ENCODE peak calls at places on chromosomes 11 and 22, in nine cellular contexts. N is H1, S is stomach, Z is spleen, P is HCT116, U is GM23338, V is SK-N-MC, J is endothelial cell of umbilical vein, H is upper lobe of left lung. B is an unnamed sample. For H3K36me3, the result is how much of the 10 kb centered on the place peaks cover.

GRCh38 chr11:75328426-75329277 is 22.8 kb downstream of the ARRB1 start:
- DNase-seq in S (peak), N (no peak), U (peak), H (peak), V (no peak), Z (peak), J (peak), P (peak), B (peak)

GRCh38 chr11:27213232-27213660 is 149.8 kb downstream of the CCDC34 start:
- DNase-seq in P (no peak), H (no peak), V (no peak), S (no peak), Z (no peak), J (peak), N (no peak), U (no peak), B (no peak)

GRCh38 chr22:37684803-37685615 is 1.1 kb upstream of the NOL12 start:
- DNase-seq in J (no peak), P (no peak), H (no peak), N (no peak), V (no peak), U (no peak), Z (no peak), S (no peak), B (no peak)

GRCh38 chr11:100855466-100856067 is 168.5 kb downstream of the ARHGAP42 start:
- DNase-seq in H (no peak), N (no peak), Z (no peak), P (peak), S (no peak), V (peak), U (peak), J (peak), B (no peak)

GRCh38 chr11:79402912-79403311 is 37.9 kb downstream of the TENM4 start:
- DNase-seq in V (no peak), N (no peak), J (no peak), P (no peak), U (no peak), Z (no peak), S (no peak), H (no peak), B (no peak)

GRCh38 chr22:23856721-23857605 is 712 bp upstream of the SLC2A11 start:
- DNase-seq in N (no peak), H (peak), S (no peak), Z (peak), J (peak), P (no peak), U (peak), V (no peak), B (peak)

GRCh38 chr11:32991898-32992297 is 23.8 kb upstream of the DEPDC7 start:
- DNase-seq in V (no peak), S (no peak), J (no peak), P (no peak), N (no peak), H (no peak), Z (no peak), U (no peak), B (no peak)

GRCh38 chr22:36304429-36304828 is 51.5 kb downstream of the APOL1 start:
- DNase-seq in P (no peak), Z (no peak), U (no peak), S (no peak), N (no peak), J (peak), V (no peak), H (no peak), B (no peak)

GRCh38 chr22:27213766-27214581 is 556.6 kb downstream of the MIAT start:
- DNase-seq in N (no peak), U (no peak), Z (no peak), S (no peak), H (no peak), J (peak), V (no peak), P (no peak), B (peak)

GRCh38 chr11:76794371-76795284 is 11.5 kb downstream of the TSKU start:
- DNase-seq in V (no peak), S (no peak), Z (peak), P (no peak), J (no peak), H (peak), U (no peak), N (no peak), B (peak)

GRCh38 chr11:128476729-128477128 is 110.6 kb downstream of the ETS1 start:
- DNase-seq in V (no peak), Z (no peak), U (no peak), H (peak), P (no peak), J (no peak), S (no peak), N (no peak), B (no peak)

GRCh38 chr11:22626573-22627239 is 1.1 kb upstream of the FANCF start:
- DNase-seq in N (no peak), P (no peak), J (no peak), V (no peak), Z (peak), S (no peak), H (no peak), U (no peak), B (no peak)

GRCh38 chr11:76215946-76216345 is 9.6 kb upstream of the WNT11 start:
- DNase-seq in S (no peak), U (no peak), H (no peak), J (no peak), P (no peak), V (no peak), N (no peak), Z (no peak), B (no peak)

GRCh38 chr11:67486481-67487195 is 3.8 kb downstream of the AIP start:
- DNase-seq in N (no peak), S (no peak), H (no peak), J (no peak), U (no peak), V (no peak), Z (no peak), P (no peak), B (no peak)

GRCh38 chr11:6402561-6402981 is 12.3 kb downstream of the SMPD1 start:
- DNase-seq in U (no peak), P (no peak), N (no peak), H (peak), Z (no peak), S (no peak), V (no peak), J (no peak), B (no peak)

GRCh38 chr11:124285610-124286344 is 28.0 kb downstream of the OR8D1 start:
- DNase-seq in S (no peak), Z (no peak), N (no peak), P (no peak), J (peak), U (no peak), H (no peak), V (no peak), B (no peak)

GRCh38 chr11:75193711-75194110 is 42.8 kb downstream of the SLCO2B1 start:
- DNase-seq in N (no peak), Z (no peak), S (no peak), H (no peak), P (no peak), V (no peak), U (no peak), J (no peak), B (peak)

GRCh38 chr22:36795633-36796032 is 19.7 kb upstream of the IFT27 start:
- DNase-seq in U (no peak), N (no peak), H (no peak), P (no peak), S (no peak), V (no peak), J (no peak), Z (no peak), B (no peak)

GRCh38 chr11:96396637-96397036 is 6.8 kb downstream of the JRKL start:
- DNase-seq in U (no peak), S (no peak), J (no peak), V (no peak), Z (no peak), N (no peak), P (no peak), H (no peak), B (no peak)

GRCh38 chr22:45284705-45285305 is at the start of gene UPK3A:
- DNase-seq in N (no peak), J (peak), P (peak), V (no peak), S (peak), Z (peak), H (peak), U (peak), B (no peak)

DNA sequence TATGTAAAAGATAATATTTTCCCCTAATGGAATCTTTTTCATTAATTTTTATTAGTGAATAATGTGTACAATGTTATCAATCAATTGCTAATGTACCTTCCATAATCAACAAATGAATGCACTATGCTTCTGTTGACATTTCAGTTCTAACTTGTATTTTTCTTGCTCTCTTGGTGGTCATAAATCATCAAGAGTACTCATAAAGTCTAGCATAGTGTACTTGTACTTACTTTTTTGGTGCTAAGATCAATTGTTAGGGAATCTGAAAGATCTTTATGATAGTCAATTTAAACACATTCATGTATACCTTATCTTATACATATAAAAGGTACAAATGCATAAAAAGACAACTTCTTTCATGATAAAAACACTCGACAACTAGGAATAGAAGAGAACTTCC is 10.5 kb downstream of the ENTHD1 start:
- DNase-seq in H (no peak), N (no peak), V (no peak), U (no peak), P (no peak), S (no peak), J (no peak), Z (no peak), B (no peak)
- H3K4me3 ChIP-seq in H (no peak), N (no peak), V (no peak), U (no peak), P (no peak), S (no peak), J (no peak), Z (no peak), B (no peak)

GRCh38 chr11:112082729-112083128 is 3.8 kb downstream of the TIMM8B start:
- DNase-seq in Z (no peak), S (no peak), U (no peak), H (no peak), N (no peak), V (no peak), J (no peak), P (no peak), B (no peak)

GRCh38 chr11:112085822-112086421 is 634 bp downstream of the TIMM8B start:
- DNase-seq in H (peak), N (no peak), P (no peak), Z (peak), V (no peak), S (no peak), J (no peak), U (peak), B (no peak)

GRCh38 chr11:112086422-112087191 is at the start of the genes SDHD and TIMM8B:
- DNase-seq in V (peak), Z (peak), S (peak), N (peak), U (peak), P (peak), H (peak), J (peak), B (peak)

GRCh38 chr11:112087212-112087611 is 539 bp downstream of the SDHD start:
- DNase-seq in N (no peak), H (no peak), P (no peak), S (no peak), V (no peak), U (peak), J (no peak), Z (no peak), B (no peak)
- TF ChIP-seq POLR2AphosphoS5 in N (no peak), H (no peak), P (no peak), S (no peak), V (no peak), U (no peak), J (no peak), Z (no peak), B (no peak)

GRCh38 chr11:9739108-9739507 is 75.2 kb downstream of the SWAP70 start:
- DNase-seq in P (no peak), J (no peak), V (no peak), S (no peak), Z (no peak), H (no peak), N (no peak), U (no peak), B (no peak)
- H3K36me3 ChIP-seq in P (under half), J (under half), V (under half), S (half or more), Z (half or more), H (under half), N (half or more), U (under half), B (under half)

DNA sequence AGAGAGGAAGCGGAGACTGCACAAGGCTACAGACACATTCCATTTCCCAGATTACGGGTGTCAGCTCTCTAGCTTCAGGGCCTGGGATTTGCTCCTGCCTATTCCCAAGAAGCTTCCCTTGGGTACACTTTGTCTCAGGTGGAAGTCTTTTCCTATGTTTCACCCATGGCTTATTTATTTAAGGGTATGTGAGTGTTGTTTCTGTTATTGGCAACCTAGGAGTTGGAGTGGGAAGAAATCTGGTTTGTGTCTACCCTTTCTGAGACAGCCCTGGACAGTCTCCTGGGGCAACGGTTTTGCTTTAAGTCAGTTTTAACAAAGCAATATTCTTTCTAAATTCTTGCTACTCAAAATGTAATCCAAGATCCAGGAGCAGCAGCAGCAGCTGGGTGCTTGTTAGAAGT is 127.0 kb downstream of the MICAL2 start:
- DNase-seq in N (no peak), S (no peak), P (no peak), H (no peak), Z (no peak), U (no peak), V (no peak), J (no peak), B (peak)
- H3K4me3 ChIP-seq in N (no peak), S (no peak), P (no peak), H (no peak), Z (no peak), U (no peak), V (no peak), J (no peak), B (no peak)

GRCh38 chr11:1074244-1075221 is at the start of gene MUC2:
- DNase-seq in Z (peak), H (peak), U (no peak), S (no peak), J (no peak), P (no peak), N (no peak), V (no peak), B (peak)

GRCh38 chr11:1073851-1074243 is 827 bp upstream of the MUC2 start:
- DNase-seq in J (no peak), S (no peak), V (no peak), Z (peak), P (no peak), N (no peak), H (no peak), U (no peak), B (no peak)

GRCh38 chr11:1072821-1073231 is 1.8 kb upstream of the MUC2 start:
- DNase-seq in N (no peak), S (no peak), P (no peak), Z (no peak), V (no peak), H (no peak), J (no peak), U (no peak), B (peak)

GRCh38 chr11:1072116-1072820 is 2.4 kb upstream of the MUC2 start:
- DNase-seq in V (no peak), N (no peak), Z (peak), S (no peak), U (no peak), J (peak), P (peak), H (no peak), B (peak)

GRCh38 chr11:1073261-1073724 is 1.4 kb upstream of the MUC2 start:
- DNase-seq in J (peak), H (peak), N (no peak), V (no peak), P (peak), Z (peak), S (peak), U (no peak), B (peak)
- TF ChIP-seq POLR2AphosphoS5 in J (no peak), H (no peak), N (no peak), V (no peak), P (no peak), Z (peak), S (no peak), U (no peak), B (no peak)

GRCh38 chr11:47356998-47357329 is 4.5 kb upstream of the MYBPC3 start:
- DNase-seq in S (no peak), Z (no peak), V (no peak), H (no peak), P (no peak), N (no peak), U (no peak), J (no peak), B (no peak)

GRCh38 chr11:47357985-47358730 is 5.7 kb upstream of the MYBPC3 start:
- DNase-seq in H (no peak), V (no peak), U (no peak), P (no peak), Z (peak), J (no peak), N (no peak), S (no peak), B (no peak)

GRCh38 chr11:47354913-47355282 is 2.4 kb upstream of the MYBPC3 start:
- DNase-seq in S (no peak), Z (peak), P (no peak), N (no peak), V (no peak), J (no peak), H (no peak), U (peak), B (no peak)

GRCh38 chr11:47355283-47356128 is 3.0 kb upstream of the MYBPC3 start:
- DNase-seq in P (peak), Z (peak), S (peak), V (peak), N (peak), H (peak), U (peak), J (peak), B (peak)

DNA sequence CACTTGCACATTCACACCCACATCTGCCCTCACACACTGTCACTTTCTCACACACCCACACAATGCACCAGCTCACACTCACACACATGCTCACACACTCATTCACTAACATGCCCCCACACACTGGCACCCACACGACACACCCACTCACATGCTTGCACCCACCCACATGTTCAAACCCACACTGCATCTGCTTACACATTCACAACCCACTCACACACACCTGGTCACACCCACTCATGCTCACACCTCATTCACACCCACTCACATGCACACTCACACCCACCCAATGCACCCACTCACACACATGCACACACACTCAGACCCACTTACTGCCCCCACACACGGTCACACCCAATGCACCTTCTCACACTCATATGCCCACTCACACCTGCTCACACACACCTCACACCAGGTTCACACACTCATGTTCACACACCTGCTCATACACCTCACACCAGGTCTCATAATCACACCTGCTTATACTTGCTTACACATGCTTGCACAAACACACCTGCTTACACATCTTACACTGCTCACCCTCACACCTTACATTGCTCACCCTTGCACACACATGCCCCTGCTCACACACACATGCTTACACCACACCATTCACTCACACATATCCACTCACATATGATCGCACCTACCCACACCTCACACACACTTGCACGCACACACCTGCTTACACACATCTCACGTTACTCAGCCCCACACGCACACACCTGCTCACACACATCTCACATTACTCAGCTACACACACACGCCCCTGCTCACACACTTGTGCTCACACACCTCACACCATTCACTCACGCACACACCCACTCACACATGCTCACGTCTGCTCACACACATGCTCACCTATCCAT is 3.9 kb upstream of the MYBPC3 start:
- DNase-seq in P (no peak), J (no peak), S (no peak), U (no peak), Z (no peak), V (no peak), H (no peak), N (no peak), B (no peak)
- H3K36me3 ChIP-seq in P (under half), J (under half), S (under half), U (under half), Z (half or more), V (under half), H (under half), N (under half), B (under half)

DNA sequence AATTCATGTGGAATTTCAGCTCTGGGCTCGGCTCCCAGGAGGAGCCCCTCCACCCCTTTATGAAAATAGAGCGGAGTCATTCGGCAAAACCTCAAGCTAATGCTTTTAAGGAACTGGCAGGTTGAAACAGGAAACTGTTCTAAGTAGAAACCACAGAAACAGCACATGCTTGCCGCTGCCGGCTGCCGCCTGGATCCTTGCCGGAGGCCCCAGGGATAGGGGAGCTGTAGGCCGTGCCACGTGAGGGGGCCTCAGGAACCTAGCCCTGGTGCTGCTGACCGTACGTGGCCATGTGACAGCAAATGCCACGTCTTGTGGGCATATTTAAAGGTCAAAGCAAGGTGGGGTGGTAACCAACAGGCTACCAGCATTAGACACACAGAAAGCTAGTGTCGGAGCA is 77.9 kb upstream of the TIMP3 start:
- DNase-seq in U (no peak), J (no peak), V (peak), Z (peak), H (peak), N (no peak), S (peak), P (no peak), B (peak)
- H3K4me3 ChIP-seq in U (no peak), J (no peak), V (peak), Z (no peak), H (no peak), N (no peak), S (no peak), P (no peak), B (no peak)

B was measured in sigmoid colon.